ENCODE peak calls at places on chromosomes 16 and 17, in six cellular contexts. One of them, this sample, is unnamed. For H3K4me1, the result is how much of the 10 kb centered on the place peaks cover.

GRCh38 chr16:55494994-55495421 is 13.9 kb upstream of the LPCAT2 start:
- DNase-seq in PC-3: peak
- DNase-seq in GM23338: peak
- DNase-seq in thoracic aorta: no peak
- DNase-seq in HCT116: no peak
- DNase-seq in CD4-positive, CD25-positive, alpha-beta regulatory T cell: no peak
- DNase-seq in this sample: no peak

GRCh38 chr17:35095741-35096140 is 23.9 kb downstream of the RAD51D start:
- DNase-seq in PC-3: no peak
- DNase-seq in GM23338: no peak
- DNase-seq in thoracic aorta: no peak
- DNase-seq in HCT116: no peak
- DNase-seq in CD4-positive, CD25-positive, alpha-beta regulatory T cell: no peak
- DNase-seq in this sample: no peak

GRCh38 chr17:74749262-74750038 is 1.0 kb downstream of the NHERF1 start:
- DNase-seq in PC-3: peak
- DNase-seq in GM23338: peak
- DNase-seq in thoracic aorta: no peak
- DNase-seq in HCT116: no peak
- DNase-seq in CD4-positive, CD25-positive, alpha-beta regulatory T cell: peak
- DNase-seq in this sample: no peak

GRCh38 chr16:30954993-30955392 is 2.6 kb upstream of the SETD1A start:
- DNase-seq in PC-3: no peak
- DNase-seq in GM23338: no peak
- DNase-seq in thoracic aorta: no peak
- DNase-seq in HCT116: no peak
- DNase-seq in CD4-positive, CD25-positive, alpha-beta regulatory T cell: no peak
- DNase-seq in this sample: no peak

GRCh38 chr17:34357398-34357797 is 1.1 kb downstream of the CCL13 start:
- DNase-seq in PC-3: no peak
- DNase-seq in GM23338: peak
- DNase-seq in thoracic aorta: no peak
- DNase-seq in HCT116: no peak
- DNase-seq in CD4-positive, CD25-positive, alpha-beta regulatory T cell: no peak
- DNase-seq in this sample: no peak

GRCh38 chr16:53673189-53673588 is 30.5 kb downstream of the RPGRIP1L start:
- DNase-seq in PC-3: no peak
- DNase-seq in GM23338: no peak
- DNase-seq in thoracic aorta: no peak
- DNase-seq in HCT116: no peak
- DNase-seq in CD4-positive, CD25-positive, alpha-beta regulatory T cell: no peak
- DNase-seq in this sample: no peak

GRCh38 chr17:5706835-5707234 is 122.5 kb upstream of the NLRP1 start:
- DNase-seq in PC-3: peak
- DNase-seq in GM23338: peak
- DNase-seq in thoracic aorta: no peak
- DNase-seq in HCT116: peak
- DNase-seq in CD4-positive, CD25-positive, alpha-beta regulatory T cell: peak
- DNase-seq in this sample: peak

GRCh38 chr16:86537486-86537885 is 17.5 kb downstream of the MTHFSD start:
- DNase-seq in PC-3: no peak
- DNase-seq in GM23338: no peak
- DNase-seq in thoracic aorta: no peak
- DNase-seq in HCT116: no peak
- DNase-seq in CD4-positive, CD25-positive, alpha-beta regulatory T cell: no peak
- DNase-seq in this sample: no peak

GRCh38 chr17:28745052-28745776 is 1.4 kb downstream of the TRAF4 start:
- DNase-seq in PC-3: peak
- DNase-seq in GM23338: peak
- DNase-seq in thoracic aorta: no peak
- DNase-seq in HCT116: no peak
- DNase-seq in CD4-positive, CD25-positive, alpha-beta regulatory T cell: no peak
- DNase-seq in this sample: peak

GRCh38 chr17:64984776-64985521 is 65.7 kb upstream of the LRRC37A3 start:
- DNase-seq in PC-3: peak
- DNase-seq in GM23338: no peak
- DNase-seq in thoracic aorta: no peak
- DNase-seq in HCT116: no peak
- DNase-seq in CD4-positive, CD25-positive, alpha-beta regulatory T cell: peak
- DNase-seq in this sample: peak

GRCh38 chr16:66240565-66240964 is 125.9 kb upstream of the CDH5 start:
- DNase-seq in PC-3: no peak
- DNase-seq in GM23338: no peak
- DNase-seq in thoracic aorta: no peak
- DNase-seq in HCT116: no peak
- DNase-seq in CD4-positive, CD25-positive, alpha-beta regulatory T cell: no peak
- DNase-seq in this sample: no peak

GRCh38 chr17:42677012-42677857 is 441 bp upstream of the PLEKHH3 start:
- DNase-seq in PC-3: peak
- DNase-seq in GM23338: peak
- DNase-seq in thoracic aorta: peak
- DNase-seq in HCT116: peak
- DNase-seq in CD4-positive, CD25-positive, alpha-beta regulatory T cell: peak
- DNase-seq in this sample: peak

GRCh38 chr16:89155184-89155679 is 16.3 kb upstream of the CDH15 start:
- DNase-seq in PC-3: no peak
- DNase-seq in GM23338: no peak
- DNase-seq in thoracic aorta: peak
- DNase-seq in HCT116: no peak
- DNase-seq in CD4-positive, CD25-positive, alpha-beta regulatory T cell: no peak
- DNase-seq in this sample: no peak

GRCh38 chr17:59767176-59767575 is 59.7 kb downstream of the VMP1 start:
- DNase-seq in PC-3: no peak
- DNase-seq in GM23338: no peak
- DNase-seq in thoracic aorta: no peak
- DNase-seq in HCT116: no peak
- DNase-seq in CD4-positive, CD25-positive, alpha-beta regulatory T cell: no peak
- DNase-seq in this sample: no peak

GRCh38 chr16:51981725-51982124 is 565.2 kb downstream of the TOX3 start:
- DNase-seq in PC-3: no peak
- DNase-seq in GM23338: no peak
- DNase-seq in thoracic aorta: no peak
- DNase-seq in HCT116: no peak
- DNase-seq in CD4-positive, CD25-positive, alpha-beta regulatory T cell: no peak
- DNase-seq in this sample: no peak

GRCh38 chr17:17107891-17108680 is 65.8 kb downstream of the MPRIP start:
- DNase-seq in PC-3: no peak
- DNase-seq in GM23338: no peak
- DNase-seq in thoracic aorta: no peak
- DNase-seq in HCT116: no peak
- DNase-seq in CD4-positive, CD25-positive, alpha-beta regulatory T cell: no peak
- DNase-seq in this sample: no peak

GRCh38 chr16:27585200-27585599 is 35.3 kb downstream of the KATNIP start:
- DNase-seq in PC-3: no peak
- DNase-seq in GM23338: no peak
- DNase-seq in thoracic aorta: no peak
- DNase-seq in HCT116: no peak
- DNase-seq in CD4-positive, CD25-positive, alpha-beta regulatory T cell: no peak
- DNase-seq in this sample: no peak

GRCh38 chr17:39955726-39956225 is 7.0 kb upstream of the GSDMA start:
- DNase-seq in PC-3: no peak
- DNase-seq in GM23338: no peak
- DNase-seq in thoracic aorta: no peak
- DNase-seq in HCT116: no peak
- DNase-seq in CD4-positive, CD25-positive, alpha-beta regulatory T cell: no peak
- DNase-seq in this sample: no peak

GRCh38 chr16:715448-716249 is 731 bp downstream of the METRN start:
- DNase-seq in PC-3: no peak
- DNase-seq in GM23338: peak
- DNase-seq in thoracic aorta: no peak
- DNase-seq in HCT116: no peak
- DNase-seq in CD4-positive, CD25-positive, alpha-beta regulatory T cell: no peak
- DNase-seq in this sample: no peak

GRCh38 chr16:75433732-75434413 is 570 bp upstream of the CFDP1 start:
- DNase-seq in PC-3: peak
- DNase-seq in GM23338: peak
- DNase-seq in thoracic aorta: peak
- DNase-seq in HCT116: no peak
- DNase-seq in CD4-positive, CD25-positive, alpha-beta regulatory T cell: peak
- DNase-seq in this sample: no peak

GRCh38 chr16:27983244-27983643 is 80.3 kb downstream of the GSG1L start:
- DNase-seq in PC-3: no peak
- DNase-seq in GM23338: no peak
- DNase-seq in thoracic aorta: no peak
- DNase-seq in HCT116: no peak
- DNase-seq in CD4-positive, CD25-positive, alpha-beta regulatory T cell: no peak
- DNase-seq in this sample: no peak

GRCh38 chr16:17776888-17777287 is 306.1 kb upstream of the XYLT1 start:
- DNase-seq in PC-3: no peak
- DNase-seq in GM23338: no peak
- DNase-seq in thoracic aorta: no peak
- DNase-seq in HCT116: no peak
- DNase-seq in CD4-positive, CD25-positive, alpha-beta regulatory T cell: no peak
- DNase-seq in this sample: no peak

GRCh38 chr16:49699718-49700117 is 156.2 kb downstream of the ZNF423 start:
- DNase-seq in PC-3: no peak
- DNase-seq in GM23338: no peak
- DNase-seq in thoracic aorta: no peak
- DNase-seq in HCT116: no peak
- DNase-seq in CD4-positive, CD25-positive, alpha-beta regulatory T cell: no peak
- DNase-seq in this sample: no peak

GRCh38 chr17:50798424-50799344 is 31.4 kb upstream of the ANKRD40CL start:
- DNase-seq in PC-3: no peak
- DNase-seq in GM23338: no peak
- DNase-seq in thoracic aorta: no peak
- DNase-seq in HCT116: no peak
- DNase-seq in CD4-positive, CD25-positive, alpha-beta regulatory T cell: no peak
- DNase-seq in this sample: no peak

GRCh38 chr17:64306850-64307463 is 43.9 kb upstream of the TEX2 start:
- DNase-seq in PC-3: peak
- DNase-seq in GM23338: peak
- DNase-seq in thoracic aorta: no peak
- DNase-seq in HCT116: peak
- DNase-seq in CD4-positive, CD25-positive, alpha-beta regulatory T cell: peak
- DNase-seq in this sample: peak

DNA sequence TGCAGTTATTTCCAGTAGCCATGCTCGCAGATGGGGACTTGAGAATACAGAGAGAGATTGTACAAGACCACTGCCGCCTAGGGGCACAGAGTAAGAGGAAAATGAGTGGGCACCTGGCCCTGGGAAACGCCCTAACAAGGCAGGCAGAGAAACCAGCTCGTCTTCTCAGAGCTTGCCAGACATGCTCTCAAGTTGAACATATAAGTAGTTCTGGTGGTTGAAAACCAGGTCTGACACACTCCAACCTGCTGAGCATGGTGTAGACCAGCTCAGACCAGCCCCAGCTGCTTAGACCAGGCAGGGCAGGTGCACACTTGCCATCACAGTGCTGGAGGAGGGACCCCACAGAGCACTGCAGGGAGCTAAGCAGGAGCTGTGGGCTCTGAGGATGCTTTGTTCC is 250.5 kb downstream of the CPPED1 start:
- DNase-seq in PC-3: no peak
- DNase-seq in GM23338: no peak
- DNase-seq in thoracic aorta: no peak
- DNase-seq in HCT116: no peak
- DNase-seq in CD4-positive, CD25-positive, alpha-beta regulatory T cell: no peak
- DNase-seq in this sample: no peak
- H3K4me3 ChIP-seq in PC-3: no peak
- H3K4me3 ChIP-seq in GM23338: no peak
- H3K4me3 ChIP-seq in thoracic aorta: no peak
- H3K4me3 ChIP-seq in HCT116: no peak
- H3K4me3 ChIP-seq in CD4-positive, CD25-positive, alpha-beta regulatory T cell: no peak
- H3K4me3 ChIP-seq in this sample: no peak

DNA sequence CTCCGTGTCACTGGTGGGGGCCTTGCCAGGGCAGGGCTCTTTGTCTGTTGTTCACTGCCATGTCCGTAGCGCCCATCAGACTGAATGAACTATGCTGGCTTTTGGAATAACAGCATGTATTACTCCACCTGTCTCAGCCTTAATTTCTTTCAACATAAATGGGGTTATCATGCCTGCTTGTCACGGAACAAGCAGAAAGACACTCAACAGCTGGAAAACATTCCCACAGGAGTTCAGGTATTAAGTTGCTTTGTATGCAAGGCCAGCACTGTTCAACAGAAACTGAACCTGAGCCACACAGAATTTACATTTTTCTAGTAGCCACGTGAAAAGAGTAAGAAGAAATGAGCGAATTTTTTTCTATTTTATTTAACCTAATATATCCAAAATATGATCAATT is 13.1 kb downstream of the PPL start:
- DNase-seq in PC-3: no peak
- DNase-seq in GM23338: no peak
- DNase-seq in thoracic aorta: no peak
- DNase-seq in HCT116: no peak
- DNase-seq in CD4-positive, CD25-positive, alpha-beta regulatory T cell: no peak
- DNase-seq in this sample: no peak
- H3K4me1 ChIP-seq in PC-3: under half
- H3K4me1 ChIP-seq in GM23338: under half
- H3K4me1 ChIP-seq in thoracic aorta: under half
- H3K4me1 ChIP-seq in HCT116: under half
- H3K4me1 ChIP-seq in CD4-positive, CD25-positive, alpha-beta regulatory T cell: under half
- H3K4me1 ChIP-seq in this sample: under half

GRCh38 chr16:2472488-2472864 is 1.4 kb downstream of the NTN3 start:
- DNase-seq in PC-3: no peak
- DNase-seq in GM23338: no peak
- DNase-seq in thoracic aorta: no peak
- DNase-seq in HCT116: no peak
- DNase-seq in CD4-positive, CD25-positive, alpha-beta regulatory T cell: no peak
- DNase-seq in this sample: no peak

GRCh38 chr16:2473999-2474876 is 689 bp upstream of the TBC1D24 start:
- DNase-seq in PC-3: peak
- DNase-seq in GM23338: peak
- DNase-seq in thoracic aorta: no peak
- DNase-seq in HCT116: no peak
- DNase-seq in CD4-positive, CD25-positive, alpha-beta regulatory T cell: peak
- DNase-seq in this sample: peak

GRCh38 chr16:2473425-2473926 is 1.5 kb upstream of the TBC1D24 start:
- DNase-seq in PC-3: peak
- DNase-seq in GM23338: peak
- DNase-seq in thoracic aorta: no peak
- DNase-seq in HCT116: no peak
- DNase-seq in CD4-positive, CD25-positive, alpha-beta regulatory T cell: no peak
- DNase-seq in this sample: peak

GRCh38 chr16:2471653-2472487 is 773 bp downstream of the NTN3 start:
- DNase-seq in PC-3: no peak
- DNase-seq in GM23338: peak
- DNase-seq in thoracic aorta: no peak
- DNase-seq in HCT116: no peak
- DNase-seq in CD4-positive, CD25-positive, alpha-beta regulatory T cell: no peak
- DNase-seq in this sample: no peak

DNA sequence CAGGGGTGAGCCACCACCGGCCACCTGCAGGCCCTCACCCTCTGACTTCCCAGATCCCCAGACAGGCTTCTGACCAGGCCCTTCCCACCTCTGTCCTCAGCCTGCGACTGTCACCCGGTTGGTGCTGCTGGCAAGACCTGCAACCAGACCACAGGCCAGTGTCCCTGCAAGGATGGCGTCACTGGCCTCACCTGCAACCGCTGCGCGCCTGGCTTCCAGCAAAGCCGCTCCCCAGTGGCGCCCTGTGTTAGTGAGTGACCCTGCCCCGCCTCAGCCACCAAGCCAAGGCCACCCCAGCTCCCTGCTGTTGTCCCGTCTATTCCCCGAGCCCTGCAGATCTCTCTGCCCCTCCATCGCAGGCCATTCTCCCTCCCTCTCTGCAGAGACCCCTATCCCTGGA is 1.8 kb downstream of the NTN3 start:
- DNase-seq in PC-3: no peak
- DNase-seq in GM23338: no peak
- DNase-seq in thoracic aorta: no peak
- DNase-seq in HCT116: no peak
- DNase-seq in CD4-positive, CD25-positive, alpha-beta regulatory T cell: no peak
- DNase-seq in this sample: no peak
- H3K4me3 ChIP-seq in PC-3: no peak
- H3K4me3 ChIP-seq in GM23338: peak
- H3K4me3 ChIP-seq in thoracic aorta: no peak
- H3K4me3 ChIP-seq in HCT116: peak
- H3K4me3 ChIP-seq in CD4-positive, CD25-positive, alpha-beta regulatory T cell: no peak
- H3K4me3 ChIP-seq in this sample: no peak

GRCh38 chr17:12485361-12485911 is 180.3 kb upstream of the MYOCD start:
- DNase-seq in PC-3: no peak
- DNase-seq in GM23338: peak
- DNase-seq in thoracic aorta: no peak
- DNase-seq in HCT116: no peak
- DNase-seq in CD4-positive, CD25-positive, alpha-beta regulatory T cell: no peak
- DNase-seq in this sample: no peak
- H3K4me1 ChIP-seq in PC-3: under half
- H3K4me1 ChIP-seq in GM23338: under half
- H3K4me1 ChIP-seq in thoracic aorta: under half
- H3K4me1 ChIP-seq in HCT116: under half
- H3K4me1 ChIP-seq in CD4-positive, CD25-positive, alpha-beta regulatory T cell: under half
- H3K4me1 ChIP-seq in this sample: under half